ENCODE peak calls at places on chromosomes 12 and 14, in eight cellular contexts. H, C, F, B, A, E, I and Y are unnamed samples.
A peak's percentile ranks its signal among the peaks of the same experiment; 100 is the strongest.

GRCh38 chr12:94873368-94874085 is 130.0 kb downstream of the NDUFA12 start:
- DNase-seq in H (peak; percentile 42), C (peak; percentile 25), F (no peak), B (no peak), A (peak; percentile 33), E (no peak), I (peak; percentile 46), Y (no peak)

GRCh38 chr12:26120561-26121274 is 4.1 kb downstream of the BHLHE41 start:
- DNase-seq in H (no peak), C (no peak), F (no peak), B (no peak), A (peak; percentile 6), E (no peak), I (no peak), Y (no peak)

GRCh38 chr14:102500190-102500661 is 9.3 kb downstream of the ANKRD9 start:
- DNase-seq in H (no peak), C (no peak), F (no peak), B (no peak), A (peak; percentile 90), E (no peak), I (no peak), Y (peak; percentile 70)

GRCh38 chr12:68042212-68042699 is 53.0 kb downstream of the IFNG-AS1 start:
- DNase-seq in H (peak; percentile 35), C (no peak), F (peak; percentile 3), B (no peak), A (peak; percentile 3), E (no peak), I (no peak), Y (no peak)

GRCh38 chr12:26748741-26749431 is 84.1 kb downstream of the ITPR2 start:
- DNase-seq in H (no peak), C (no peak), F (no peak), B (no peak), A (peak; percentile 40), E (no peak), I (no peak), Y (no peak)

GRCh38 chr14:88613552-88614010 is 50.7 kb downstream of the ZC3H14 start:
- DNase-seq in H (no peak), C (no peak), F (peak; percentile 86), B (no peak), A (peak; percentile 54), E (no peak), I (peak; percentile 2), Y (no peak)

GRCh38 chr12:32264995-32265394 is 134.4 kb upstream of the FGD4 start:
- DNase-seq in H (no peak), C (peak; percentile 93), F (no peak), B (no peak), A (peak; percentile 20), E (no peak), I (no peak), Y (no peak)

GRCh38 chr14:104817930-104818713 is 17.2 kb downstream of the ZBTB42 start:
- DNase-seq in H (no peak), C (no peak), F (no peak), B (no peak), A (no peak), E (no peak), I (no peak), Y (peak; percentile 7)

GRCh38 chr14:66443158-66443695 is 42.9 kb upstream of the CCDC196 start:
- DNase-seq in H (no peak), C (no peak), F (no peak), B (no peak), A (peak; percentile 1), E (no peak), I (no peak), Y (no peak)

GRCh38 chr14:56145965-56146364 is 27.8 kb downstream of the PELI2 start:
- DNase-seq in H (no peak), C (no peak), F (no peak), B (no peak), A (peak; percentile 89), E (no peak), I (no peak), Y (no peak)

GRCh38 chr12:67034110-67034879 is 234.9 kb upstream of the CAND1 start:
- DNase-seq in H (no peak), C (no peak), F (no peak), B (no peak), A (peak; percentile 11), E (no peak), I (peak; percentile 74), Y (no peak)

GRCh38 chr12:52924764-52925716 is 20.2 kb upstream of the KRT8 start:
- DNase-seq in H (no peak), C (no peak), F (peak; percentile 76), B (no peak), A (peak; percentile 86), E (no peak), I (peak; percentile 56), Y (no peak)

GRCh38 chr12:55974308-55974724 is 438 bp downstream of the RAB5B start:
- DNase-seq in H (no peak), C (peak; percentile 77), F (peak; percentile 31), B (no peak), A (peak; percentile 73), E (no peak), I (peak; percentile 56), Y (peak; percentile 43)

GRCh38 chr12:104055686-104056388 is 5.8 kb upstream of the GLT8D2 start:
- DNase-seq in H (peak; percentile 73), C (peak; percentile 83), F (no peak), B (no peak), A (peak; percentile 42), E (no peak), I (no peak), Y (peak; percentile 74)

GRCh38 chr12:123253606-123254459 is 17.8 kb downstream of the CDK2AP1 start:
- DNase-seq in H (no peak), C (peak; percentile 85), F (no peak), B (no peak), A (no peak), E (no peak), I (no peak), Y (no peak)

GRCh38 chr12:122661938-122662337 is 41.2 kb downstream of the HCAR2 start:
- DNase-seq in H (no peak), C (no peak), F (no peak), B (no peak), A (no peak), E (no peak), I (no peak), Y (no peak)

GRCh38 chr14:72737560-72737943 is 156.3 kb downstream of the DPF3 start:
- DNase-seq in H (no peak), C (peak; percentile 28), F (no peak), B (no peak), A (peak; percentile 25), E (no peak), I (no peak), Y (no peak)

GRCh38 chr14:61553730-61554641 is 141.3 kb upstream of the HIF1A start:
- DNase-seq in H (no peak), C (no peak), F (peak; percentile 99), B (no peak), A (peak; percentile 98), E (no peak), I (peak; percentile 74), Y (no peak)

GRCh38 chr14:102042699-102043098 is 44.1 kb downstream of the HSP90AA1 start:
- DNase-seq in H (no peak), C (no peak), F (no peak), B (no peak), A (no peak), E (no peak), I (no peak), Y (no peak)

GRCh38 chr12:115897718-115898117 is 379.8 kb downstream of the MED13L start:
- DNase-seq in H (no peak), C (no peak), F (no peak), B (no peak), A (peak; percentile 24), E (no peak), I (no peak), Y (no peak)

GRCh38 chr12:77299910-77300772 is 234.8 kb upstream of the E2F7 start:
- DNase-seq in H (no peak), C (no peak), F (no peak), B (no peak), A (peak; percentile 85), E (no peak), I (no peak), Y (no peak)

GRCh38 chr14:100660498-100661339 is 66.0 kb upstream of the DLK1 start:
- DNase-seq in H (no peak), C (no peak), F (peak; percentile 76), B (no peak), A (peak; percentile 66), E (no peak), I (peak; percentile 14), Y (peak; percentile 61)

GRCh38 chr14:49954171-49954631 is 61.3 kb downstream of the ARF6 start:
- DNase-seq in H (no peak), C (no peak), F (no peak), B (no peak), A (peak; percentile 83), E (no peak), I (no peak), Y (no peak)

GRCh38 chr14:100617715-100618693 is 30.8 kb upstream of the BEGAIN start:
- DNase-seq in H (no peak), C (no peak), F (no peak), B (no peak), A (peak; percentile 21), E (no peak), I (no peak), Y (peak; percentile 33)

GRCh38 chr12:11561416-11561815 is 88.1 kb upstream of the ETV6 start:
- DNase-seq in H (no peak), C (no peak), F (no peak), B (no peak), A (no peak), E (no peak), I (no peak), Y (no peak)

GRCh38 chr14:98770151-98770550 is 501.8 kb downstream of the BCL11B start:
- DNase-seq in H (no peak), C (no peak), F (no peak), B (no peak), A (no peak), E (no peak), I (no peak), Y (no peak)

GRCh38 chr14:76104802-76105355 is 46.8 kb upstream of the GPATCH2L start:
- DNase-seq in H (no peak), C (peak; percentile 52), F (no peak), B (no peak), A (no peak), E (no peak), I (no peak), Y (no peak)

GRCh38 chr12:29582677-29583076 is 85.2 kb upstream of the OVCH1 start:
- DNase-seq in H (no peak), C (no peak), F (no peak), B (no peak), A (peak; percentile 3), E (no peak), I (no peak), Y (no peak)

GRCh38 chr14:58815046-58815701 is 177.4 kb downstream of the DACT1 start:
- DNase-seq in H (no peak), C (no peak), F (no peak), B (no peak), A (peak; percentile 75), E (no peak), I (no peak), Y (no peak)

GRCh38 chr14:83765200-83765599 is 1764.7 kb upstream of the FLRT2 start:
- DNase-seq in H (no peak), C (no peak), F (no peak), B (no peak), A (no peak), E (no peak), I (no peak), Y (no peak)

GRCh38 chr14:90491221-90491867 is 94.5 kb downstream of the CALM1 start:
- DNase-seq in H (peak; percentile 55), C (no peak), F (no peak), B (no peak), A (peak; percentile 67), E (no peak), I (no peak), Y (peak; percentile 91)

GRCh38 chr12:6273931-6274687 is 36.4 kb upstream of the PLEKHG6 start:
- DNase-seq in H (no peak), C (peak; percentile 37), F (no peak), B (no peak), A (no peak), E (no peak), I (no peak), Y (peak; percentile 56)